ENCODE peak calls at places on chromosomes 4 and X, in nine cellular contexts. R is lower lobe of right lung; Q is CD8-positive, alpha-beta T cell; B is PC-3; O is left ventricle myocardium inferior; Z is neuronal stem cell; N is transverse colon; V is psoas muscle; G is SK-N-SH. H is an unnamed sample. For H3K4me1 and H3K9me3, the result is how much of the 10 kb centered on the place peaks cover.

GRCh38 chrX:119686087-119686639 is 6.8 kb downstream of the SEPTIN6 start:
- DNase-seq in R (no peak), Q (no peak), B (no peak), O (no peak), Z (no peak), N (peak), V (peak), G (peak), H (no peak)

GRCh38 chrX:130024127-130024526 is 41.7 kb downstream of the BCORL1 start:
- DNase-seq in R (peak), Q (peak), B (peak), O (peak), Z (peak), N (peak), V (peak), G (peak), H (peak)

GRCh38 chr4:53183754-53184153 is 182.1 kb downstream of the SCFD2 start:
- DNase-seq in R (no peak), Q (no peak), B (no peak), O (no peak), Z (no peak), N (no peak), V (no peak), G (no peak), H (no peak)

GRCh38 chrX:46737462-46737861 is 21.5 kb downstream of the SLC9A7 start:
- DNase-seq in R (no peak), Q (no peak), B (peak), O (no peak), Z (no peak), N (no peak), V (no peak), G (no peak), H (no peak)

GRCh38 chr4:118326585-118326984 is 26.2 kb downstream of the PRSS12 start:
- DNase-seq in R (no peak), Q (no peak), B (no peak), O (no peak), Z (no peak), N (no peak), V (no peak), G (no peak), H (no peak)

GRCh38 chrX:45803383-45803921 is 602.8 kb upstream of the DIPK2B start:
- DNase-seq in R (no peak), Q (no peak), B (peak), O (no peak), Z (no peak), N (no peak), V (no peak), G (no peak), H (peak)

GRCh38 chrX:102976793-102977495 is 39.9 kb downstream of the RAB40AL start:
- DNase-seq in R (no peak), Q (no peak), B (peak), O (no peak), Z (no peak), N (no peak), V (no peak), G (no peak), H (no peak)

GRCh38 chrX:42577936-42578335 is 200.0 kb downstream of the PPP1R2C start:
- DNase-seq in R (no peak), Q (no peak), B (no peak), O (no peak), Z (no peak), N (no peak), V (no peak), G (no peak), H (no peak)

GRCh38 chr4:108417923-108418322 is 202.5 kb upstream of the RPL34 start:
- DNase-seq in R (no peak), Q (no peak), B (no peak), O (no peak), Z (no peak), N (no peak), V (no peak), G (no peak), H (no peak)

GRCh38 chr4:70772929-70773555 is 51.3 kb downstream of the RUFY3 start:
- DNase-seq in R (no peak), Q (no peak), B (no peak), O (no peak), Z (no peak), N (no peak), V (no peak), G (no peak), H (no peak)

GRCh38 chrX:136718091-136718490 is 62.6 kb downstream of the ARHGEF6 start:
- DNase-seq in R (no peak), Q (no peak), B (no peak), O (no peak), Z (no peak), N (no peak), V (no peak), G (no peak), H (no peak)

GRCh38 chrX:136712631-136713030 is 64.7 kb downstream of the CD40LG start:
- DNase-seq in R (no peak), Q (no peak), B (no peak), O (no peak), Z (no peak), N (no peak), V (no peak), G (no peak), H (peak)

GRCh38 chrX:136711147-136711546 is 63.2 kb downstream of the CD40LG start:
- DNase-seq in R (peak), Q (no peak), B (peak), O (peak), Z (no peak), N (peak), V (peak), G (peak), H (peak)

GRCh38 chrX:136710324-136710951 is 62.5 kb downstream of the CD40LG start:
- DNase-seq in R (no peak), Q (no peak), B (peak), O (no peak), Z (no peak), N (no peak), V (no peak), G (no peak), H (no peak)

DNA sequence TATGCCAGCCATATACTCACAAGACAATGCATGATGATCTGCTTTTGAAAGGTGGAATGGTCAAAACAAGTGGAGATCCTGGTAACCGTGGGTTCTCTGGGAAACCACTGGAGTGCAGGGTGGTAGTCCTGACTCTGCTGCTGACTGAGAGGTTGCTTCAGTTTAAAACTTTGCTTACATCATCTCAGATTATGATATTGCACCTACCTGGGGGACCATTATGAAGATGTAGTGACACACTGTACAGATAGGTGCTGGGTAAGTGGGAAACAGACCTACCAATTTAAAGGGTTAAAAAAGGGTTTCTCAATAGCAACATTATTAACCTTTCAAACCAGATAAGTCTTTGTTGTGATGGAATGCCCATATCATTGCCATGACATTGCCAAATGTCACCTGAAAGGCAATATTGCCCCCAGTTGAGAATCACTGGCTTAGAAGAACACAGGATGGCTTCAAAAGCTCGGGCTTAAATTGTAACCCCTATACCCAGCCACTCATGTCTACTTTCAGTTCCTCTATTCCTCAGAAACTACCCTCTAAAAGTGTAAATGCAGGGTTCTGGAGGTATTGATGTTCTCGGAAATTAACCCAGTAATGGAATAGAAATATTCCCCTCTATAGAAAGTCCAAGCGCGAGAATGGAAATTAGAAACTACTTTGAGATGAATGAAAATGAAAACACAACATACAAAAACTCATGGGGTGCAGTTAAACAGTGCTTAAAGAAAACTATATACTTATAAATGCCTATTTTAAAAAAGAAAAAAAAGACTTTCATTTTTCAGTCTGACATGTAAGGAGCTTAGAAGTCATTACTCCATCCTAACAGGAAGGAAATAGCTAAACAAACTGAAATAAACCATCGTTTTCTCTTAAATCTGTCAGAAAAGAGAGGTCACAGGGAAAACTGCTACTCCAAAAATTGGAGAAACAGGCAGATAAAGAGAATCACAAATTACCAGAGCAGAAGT is 65.8 kb downstream of the ARHGEF6 start:
- DNase-seq in R (no peak), Q (no peak), B (no peak), O (no peak), Z (no peak), N (no peak), V (no peak), G (no peak), H (no peak)
- H3K4me1 ChIP-seq in R (under half), Q (under half), B (under half), O (under half), Z (under half), N (under half), V (under half), G (under half), H (under half)

GRCh38 chrX:98380556-98380955 is 1496.8 kb downstream of the RPA4 start:
- DNase-seq in R (no peak), Q (no peak), B (no peak), O (no peak), Z (no peak), N (no peak), V (no peak), G (no peak), H (no peak)
- H3K4me3 ChIP-seq in R (no peak), Q (no peak), B (no peak), O (no peak), Z (no peak), N (no peak), V (no peak), G (no peak), H (no peak)

GRCh38 chr4:601612-602558 is 23.5 kb upstream of the PDE6B start:
- DNase-seq in R (no peak), Q (no peak), B (no peak), O (no peak), Z (no peak), N (no peak), V (no peak), G (no peak), H (no peak)

GRCh38 chr4:600850-601515 is 24.4 kb upstream of the PDE6B start:
- DNase-seq in R (no peak), Q (no peak), B (no peak), O (no peak), Z (no peak), N (no peak), V (no peak), G (no peak), H (no peak)

GRCh38 chr4:600166-600565 is 24.1 kb upstream of the TMEM271 start:
- DNase-seq in R (no peak), Q (no peak), B (no peak), O (no peak), Z (no peak), N (no peak), V (no peak), G (no peak), H (no peak)

GRCh38 chr4:604131-604530 is 21.2 kb upstream of the PDE6B start:
- DNase-seq in R (no peak), Q (no peak), B (no peak), O (no peak), Z (no peak), N (no peak), V (no peak), G (no peak), H (no peak)

GRCh38 chr4:602559-602942 is 22.8 kb upstream of the PDE6B start:
- DNase-seq in R (peak), Q (peak), B (peak), O (no peak), Z (peak), N (peak), V (no peak), G (peak), H (peak)
- H3K9me3 ChIP-seq in R (under half), Q (under half), B (under half), O (under half), Z (under half), N (under half), V (under half), G (under half), H (under half)

GRCh38 chr4:112894951-112895350 is 154.5 kb upstream of the ANK2 start:
- DNase-seq in R (no peak), Q (no peak), B (no peak), O (no peak), Z (no peak), N (no peak), V (no peak), G (peak), H (no peak)
- H3K4me1 ChIP-seq in R (under half), Q (under half), B (under half), O (under half), Z (under half), N (under half), V (under half), G (under half), H (under half)

GRCh38 chrX:17471121-17471520 is 96.1 kb downstream of the NHS start:
- DNase-seq in R (no peak), Q (no peak), B (no peak), O (no peak), Z (no peak), N (no peak), V (no peak), G (no peak), H (no peak)
- H3K4me3 ChIP-seq in R (no peak), Q (no peak), B (no peak), O (no peak), Z (no peak), N (no peak), V (no peak), G (no peak), H (no peak)